ENCODE peak calls at places on chromosomes 4 and X, in four cellular contexts. X, J, L and V are unnamed samples.

GRCh38 chr4:119300072-119300387 is 21.9 kb downstream of the FABP2 start:
- DNase-seq in L (no peak), X (peak), J (no peak), V (no peak)

GRCh38 chrX:132908891-132909290 is 49.5 kb downstream of the HS6ST2 start:
- DNase-seq in J (no peak), X (no peak), L (no peak), V (no peak)

GRCh38 chr4:186733778-186734177 is 10.1 kb upstream of the FAT1 start:
- DNase-seq in L (no peak), J (no peak), X (no peak), V (no peak)

GRCh38 chr4:168932138-168932537 is 77.9 kb downstream of the CBR4 start:
- DNase-seq in X (no peak), J (no peak), L (no peak), V (no peak)

GRCh38 chr4:106287353-106287969 is 28.5 kb downstream of the TBCK start:
- DNase-seq in L (no peak), X (peak), J (no peak), V (no peak)

GRCh38 chr4:69092190-69092589 is 4.1 kb upstream of the UGT2B7 start:
- DNase-seq in X (peak), L (peak), J (no peak), V (no peak)

GRCh38 chr4:159946983-159947645 is 844.2 kb downstream of the RAPGEF2 start:
- DNase-seq in L (peak), J (no peak), X (peak), V (peak)

GRCh38 chr4:161629694-161630441 is 533.9 kb downstream of the FSTL5 start:
- DNase-seq in L (no peak), X (no peak), J (no peak), V (no peak)

GRCh38 chrX:136347706-136348105 is 46.9 kb downstream of the ADGRG4 start:
- DNase-seq in J (no peak), L (no peak), X (no peak), V (no peak)

GRCh38 chr4:187167126-187167525 is 443.5 kb upstream of the FAT1 start:
- DNase-seq in L (no peak), X (no peak), J (no peak), V (no peak)

GRCh38 chr4:148030486-148030885 is 298.6 kb downstream of the ARHGAP10 start:
- DNase-seq in X (peak), J (no peak), L (no peak), V (no peak)

GRCh38 chrX:15680401-15680800 is 15.8 kb upstream of the CLTRN start:
- DNase-seq in X (peak), L (no peak), J (no peak), V (no peak)

GRCh38 chr4:17027495-17027894 is 129.1 kb upstream of the LDB2 start:
- DNase-seq in J (no peak), L (no peak), X (peak), V (no peak)

GRCh38 chrX:111955916-111956315 is 79.9 kb downstream of the TRPC5OS start:
- DNase-seq in L (peak), J (no peak), X (no peak), V (no peak)

GRCh38 chrX:132086717-132087116 is 41.1 kb downstream of the FRMD7 start:
- DNase-seq in J (no peak), L (no peak), X (no peak), V (no peak)

GRCh38 chrX:130173190-130173895 is 1.6 kb downstream of the RAB33A start:
- DNase-seq in X (peak), J (no peak), L (no peak), V (no peak)

GRCh38 chr4:103097112-103097511 is 2.5 kb downstream of the BDH2 start:
- DNase-seq in X (no peak), L (no peak), J (no peak), V (no peak)

GRCh38 chr4:187090401-187090800 is 366.7 kb upstream of the FAT1 start:
- DNase-seq in L (no peak), X (peak), J (no peak), V (no peak)

GRCh38 chr4:25654971-25655963 is at the start of gene SLC34A2:
- DNase-seq in J (no peak), X (no peak), L (no peak), V (no peak)

GRCh38 chrX:109886122-109886761 is 116.7 kb upstream of the TMEM164 start:
- DNase-seq in L (peak), X (peak), J (no peak), V (peak)

GRCh38 chr4:24032371-24032989 is 142.6 kb upstream of the PPARGC1A start:
- DNase-seq in J (no peak), L (no peak), X (peak), V (no peak)

GRCh38 chrX:103063191-103063845 is 653 bp downstream of the BEX1 start:
- DNase-seq in L (peak), X (peak), J (no peak), V (peak)